ENCODE peak calls at places on chromosomes 6 and 20, in seven cellular contexts. One of them, this sample, is unnamed.

GRCh38 chr6:169185692-169186485 is 67.8 kb downstream of the THBS2 start:
- DNase-seq in HCT116: no peak
- DNase-seq in HepG2: no peak
- DNase-seq in K562: no peak
- DNase-seq in H1: no peak
- DNase-seq in GM12878: no peak
- DNase-seq in SK-N-SH: no peak
- DNase-seq in this sample: no peak

GRCh38 chr6:38443341-38443740 is 196.4 kb downstream of the BTBD9 start:
- DNase-seq in HCT116: no peak
- DNase-seq in HepG2: no peak
- DNase-seq in K562: no peak
- DNase-seq in H1: no peak
- DNase-seq in GM12878: no peak
- DNase-seq in SK-N-SH: no peak
- DNase-seq in this sample: peak

GRCh38 chr20:21101453-21102251 is 4.5 kb downstream of the LINC00237 start:
- DNase-seq in HCT116: no peak
- DNase-seq in HepG2: no peak
- DNase-seq in K562: no peak
- DNase-seq in H1: peak
- DNase-seq in GM12878: no peak
- DNase-seq in SK-N-SH: peak
- DNase-seq in this sample: no peak

GRCh38 chr20:40741507-40742106 is 52.6 kb upstream of the MAFB start:
- DNase-seq in HCT116: peak
- DNase-seq in HepG2: peak
- DNase-seq in K562: peak
- DNase-seq in H1: peak
- DNase-seq in GM12878: no peak
- DNase-seq in SK-N-SH: no peak
- DNase-seq in this sample: peak

GRCh38 chr6:69719602-69720193 is 77.1 kb downstream of the LMBRD1 start:
- DNase-seq in HCT116: peak
- DNase-seq in HepG2: peak
- DNase-seq in K562: peak
- DNase-seq in H1: no peak
- DNase-seq in GM12878: no peak
- DNase-seq in SK-N-SH: peak
- DNase-seq in this sample: peak

GRCh38 chr20:13588049-13588448 is 50.7 kb downstream of the TASP1 start:
- DNase-seq in HCT116: no peak
- DNase-seq in HepG2: no peak
- DNase-seq in K562: no peak
- DNase-seq in H1: no peak
- DNase-seq in GM12878: no peak
- DNase-seq in SK-N-SH: no peak
- DNase-seq in this sample: no peak

GRCh38 chr6:72620866-72621242 is 1.0 kb upstream of the KCNQ5 start:
- DNase-seq in HCT116: no peak
- DNase-seq in HepG2: no peak
- DNase-seq in K562: no peak
- DNase-seq in H1: peak
- DNase-seq in GM12878: no peak
- DNase-seq in SK-N-SH: peak
- DNase-seq in this sample: no peak

GRCh38 chr6:161411265-161411944 is 137.5 kb upstream of the AGPAT4 start:
- DNase-seq in HCT116: no peak
- DNase-seq in HepG2: no peak
- DNase-seq in K562: no peak
- DNase-seq in H1: no peak
- DNase-seq in GM12878: no peak
- DNase-seq in SK-N-SH: no peak
- DNase-seq in this sample: no peak

GRCh38 chr6:15058200-15059070 is 187.4 kb upstream of the JARID2 start:
- DNase-seq in HCT116: no peak
- DNase-seq in HepG2: no peak
- DNase-seq in K562: no peak
- DNase-seq in H1: no peak
- DNase-seq in GM12878: no peak
- DNase-seq in SK-N-SH: peak
- DNase-seq in this sample: no peak

GRCh38 chr6:47083586-47084047 is 41.5 kb upstream of the ADGRF1 start:
- DNase-seq in HCT116: no peak
- DNase-seq in HepG2: peak
- DNase-seq in K562: no peak
- DNase-seq in H1: no peak
- DNase-seq in GM12878: no peak
- DNase-seq in SK-N-SH: peak
- DNase-seq in this sample: peak

GRCh38 chr6:3938715-3939376 is 89.7 kb downstream of the FAM50B start:
- DNase-seq in HCT116: no peak
- DNase-seq in HepG2: no peak
- DNase-seq in K562: no peak
- DNase-seq in H1: no peak
- DNase-seq in GM12878: no peak
- DNase-seq in SK-N-SH: no peak
- DNase-seq in this sample: no peak

GRCh38 chr6:150142657-150143501 is at the start of gene PPP1R14C:
- DNase-seq in HCT116: no peak
- DNase-seq in HepG2: no peak
- DNase-seq in K562: peak
- DNase-seq in H1: peak
- DNase-seq in GM12878: no peak
- DNase-seq in SK-N-SH: peak
- DNase-seq in this sample: peak

GRCh38 chr6:36827261-36828079 is 11.8 kb downstream of the CPNE5 start:
- DNase-seq in HCT116: no peak
- DNase-seq in HepG2: no peak
- DNase-seq in K562: peak
- DNase-seq in H1: no peak
- DNase-seq in GM12878: no peak
- DNase-seq in SK-N-SH: no peak
- DNase-seq in this sample: no peak

GRCh38 chr6:149979293-149979692 is 15.6 kb downstream of the ULBP1 start:
- DNase-seq in HCT116: no peak
- DNase-seq in HepG2: no peak
- DNase-seq in K562: no peak
- DNase-seq in H1: peak
- DNase-seq in GM12878: no peak
- DNase-seq in SK-N-SH: no peak
- DNase-seq in this sample: no peak

DNA sequence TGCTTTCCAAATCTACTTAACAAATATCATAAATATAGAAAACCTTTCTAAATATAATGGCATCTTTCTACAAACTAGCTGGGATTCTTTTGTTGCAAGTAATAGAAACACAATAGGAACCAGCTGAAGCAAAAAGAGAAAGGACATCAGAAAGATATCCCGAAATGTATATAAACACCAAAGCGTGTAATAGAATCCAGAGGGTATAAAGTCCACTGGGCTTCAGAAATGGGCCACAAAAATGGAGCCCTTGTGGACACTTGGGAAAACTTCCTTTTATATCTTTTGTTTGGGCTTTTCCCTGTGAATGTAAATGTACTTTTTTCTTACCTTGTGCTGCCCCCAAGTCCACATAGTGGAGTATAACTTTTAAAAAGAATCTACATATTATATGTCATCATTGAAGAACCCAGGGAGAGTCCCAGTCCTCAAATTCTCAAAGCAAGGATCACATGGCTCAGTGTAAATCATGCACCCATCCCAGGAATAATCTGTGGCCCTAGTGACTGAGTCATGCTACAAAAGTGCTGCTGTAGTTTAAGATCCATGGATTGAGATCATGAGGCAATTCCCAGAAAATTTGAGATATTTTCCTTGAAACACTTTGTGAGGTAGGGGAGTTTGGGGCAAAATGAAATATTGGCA is 457.0 kb downstream of the EPM2A start:
- DNase-seq in HCT116: no peak
- DNase-seq in HepG2: peak
- DNase-seq in K562: no peak
- DNase-seq in H1: no peak
- DNase-seq in GM12878: no peak
- DNase-seq in SK-N-SH: no peak
- DNase-seq in this sample: no peak
- TF ChIP-seq JUND in HCT116: no peak
- TF ChIP-seq JUND in HepG2: no peak
- TF ChIP-seq JUND in K562: no peak
- TF ChIP-seq JUND in H1: no peak
- TF ChIP-seq JUND in GM12878: no peak
- TF ChIP-seq JUND in SK-N-SH: no peak
- TF ChIP-seq JUND in this sample: no peak

DNA sequence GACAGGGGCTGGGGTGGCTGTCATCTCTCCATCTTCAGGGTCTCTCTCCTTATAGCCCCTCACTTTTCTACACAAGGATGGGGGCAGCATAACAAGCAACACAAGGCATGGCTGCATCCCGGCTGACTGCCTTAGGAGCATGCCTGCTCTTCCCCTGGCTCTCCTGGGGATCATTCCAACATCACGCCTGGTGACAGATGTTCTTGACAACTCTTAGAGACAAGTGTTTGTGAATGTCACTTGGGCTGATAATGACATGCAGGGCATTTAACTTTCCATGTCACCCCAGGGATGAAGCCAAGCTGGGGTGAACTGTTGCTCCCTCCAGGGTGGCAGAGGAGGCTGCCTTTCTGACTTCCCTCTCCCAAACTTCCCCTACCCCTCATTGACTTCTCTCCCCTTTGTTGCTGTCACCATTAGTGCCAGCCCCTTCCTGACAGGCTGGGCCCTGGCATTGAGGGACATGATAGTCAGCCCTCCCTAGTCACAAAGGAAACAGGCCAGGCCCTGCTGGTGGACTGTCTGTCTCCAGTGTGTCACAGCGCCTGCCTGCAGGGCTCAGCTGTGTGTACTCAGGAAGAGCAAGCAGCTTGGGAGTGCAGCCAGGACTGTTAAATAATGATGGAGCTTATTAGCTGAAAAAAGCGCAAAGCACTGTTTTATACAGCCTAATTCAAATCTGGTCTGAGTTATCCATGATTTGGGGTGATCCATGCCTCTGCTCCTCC is 161.8 kb downstream of the LRFN2 start:
- DNase-seq in HCT116: no peak
- DNase-seq in HepG2: no peak
- DNase-seq in K562: no peak
- DNase-seq in H1: no peak
- DNase-seq in GM12878: no peak
- DNase-seq in SK-N-SH: peak
- DNase-seq in this sample: peak
- TF ChIP-seq JUND in HCT116: no peak
- TF ChIP-seq JUND in HepG2: no peak
- TF ChIP-seq JUND in K562: no peak
- TF ChIP-seq JUND in H1: no peak
- TF ChIP-seq JUND in GM12878: no peak
- TF ChIP-seq JUND in SK-N-SH: no peak
- TF ChIP-seq JUND in this sample: no peak

DNA sequence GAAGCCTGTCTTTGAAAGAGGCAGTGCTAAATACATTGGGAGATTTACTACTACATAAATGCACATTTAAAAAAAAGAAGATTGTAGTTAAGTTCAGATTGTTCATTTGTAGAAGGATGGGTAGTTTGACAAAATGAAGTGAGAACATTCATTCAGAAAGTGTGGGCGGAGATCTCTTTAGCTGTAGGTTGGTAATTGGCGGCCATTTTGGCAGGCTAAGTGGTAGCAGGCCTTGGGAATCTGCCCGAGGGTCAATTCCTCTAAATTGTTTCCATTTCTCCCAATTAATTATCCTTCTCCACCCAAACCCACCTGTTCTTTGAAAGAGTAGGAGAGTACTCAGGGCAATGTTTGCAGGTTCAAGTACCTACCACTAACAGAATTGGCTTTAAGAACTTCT is 17.9 kb downstream of the SOX4 start:
- DNase-seq in HCT116: no peak
- DNase-seq in HepG2: no peak
- DNase-seq in K562: no peak
- DNase-seq in H1: no peak
- DNase-seq in GM12878: no peak
- DNase-seq in SK-N-SH: peak
- DNase-seq in this sample: no peak
- TF ChIP-seq JUND in HCT116: no peak
- TF ChIP-seq JUND in HepG2: no peak
- TF ChIP-seq JUND in K562: no peak
- TF ChIP-seq JUND in H1: no peak
- TF ChIP-seq JUND in GM12878: no peak
- TF ChIP-seq JUND in SK-N-SH: no peak
- TF ChIP-seq JUND in this sample: no peak

GRCh38 chr6:42104807-42105713 is 37.4 kb downstream of the C6orf132 start:
- DNase-seq in HCT116: no peak
- DNase-seq in HepG2: no peak
- DNase-seq in K562: no peak
- DNase-seq in H1: peak
- DNase-seq in GM12878: no peak
- DNase-seq in SK-N-SH: no peak
- DNase-seq in this sample: no peak

GRCh38 chr6:42105714-42106662 is 36.4 kb downstream of the C6orf132 start:
- DNase-seq in HCT116: no peak
- DNase-seq in HepG2: no peak
- DNase-seq in K562: no peak
- DNase-seq in H1: peak
- DNase-seq in GM12878: no peak
- DNase-seq in SK-N-SH: no peak
- DNase-seq in this sample: no peak

GRCh38 chr6:42103753-42104094 is 38.7 kb downstream of the C6orf132 start:
- DNase-seq in HCT116: no peak
- DNase-seq in HepG2: no peak
- DNase-seq in K562: no peak
- DNase-seq in H1: no peak
- DNase-seq in GM12878: no peak
- DNase-seq in SK-N-SH: no peak
- DNase-seq in this sample: no peak

GRCh38 chr6:42103218-42103617 is 39.2 kb downstream of the C6orf132 start:
- DNase-seq in HCT116: no peak
- DNase-seq in HepG2: no peak
- DNase-seq in K562: no peak
- DNase-seq in H1: no peak
- DNase-seq in GM12878: no peak
- DNase-seq in SK-N-SH: no peak
- DNase-seq in this sample: no peak

DNA sequence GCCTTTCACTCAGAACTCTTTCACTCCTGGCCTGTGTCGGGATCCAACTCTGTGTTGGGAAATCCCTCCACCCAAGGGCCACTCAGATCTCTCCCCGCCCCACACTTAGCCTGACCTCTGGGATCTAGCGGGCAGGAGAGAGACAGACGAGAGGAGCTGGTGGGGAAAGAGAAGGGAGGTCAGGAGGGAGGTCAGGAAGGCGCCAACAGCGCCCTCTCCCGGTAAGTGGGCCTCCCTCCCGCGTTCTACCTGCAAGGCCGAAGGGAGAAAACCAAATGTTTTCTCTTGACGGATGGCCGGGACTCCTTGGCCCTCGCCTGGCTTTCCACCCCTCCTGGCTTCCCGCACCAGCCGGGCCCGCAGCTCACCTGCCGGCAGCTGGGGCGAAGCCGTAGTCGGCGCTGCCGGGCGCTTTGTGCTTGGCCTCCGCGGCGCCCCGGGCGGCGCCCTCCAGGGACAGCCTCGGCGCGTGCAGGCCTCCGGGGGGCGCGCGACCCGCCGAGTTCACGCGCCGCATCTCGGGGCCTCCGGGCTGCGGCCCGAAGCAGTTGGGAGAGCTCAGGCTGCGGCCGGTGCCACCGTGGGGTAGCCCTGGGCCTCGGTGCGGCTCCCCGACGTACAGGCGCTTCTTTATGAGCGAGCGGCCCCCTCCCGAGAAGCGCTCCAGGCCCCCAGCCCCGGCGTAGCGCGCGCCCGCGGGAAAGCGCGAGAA is 38.2 kb downstream of the C6orf132 start:
- DNase-seq in HCT116: no peak
- DNase-seq in HepG2: peak
- DNase-seq in K562: peak
- DNase-seq in H1: peak
- DNase-seq in GM12878: peak
- DNase-seq in SK-N-SH: no peak
- DNase-seq in this sample: no peak
- TF ChIP-seq JUND in HCT116: no peak
- TF ChIP-seq JUND in HepG2: no peak
- TF ChIP-seq JUND in K562: peak
- TF ChIP-seq JUND in H1: peak
- TF ChIP-seq JUND in GM12878: no peak
- TF ChIP-seq JUND in SK-N-SH: no peak
- TF ChIP-seq JUND in this sample: no peak